ENCODE peak calls at places on chromosomes 13 and 19, in six cellular contexts. L is HCT116, H is MM.1S, A is GM23248, R is neural progenitor cell, E is GM23338. P is an unnamed sample.

GRCh38 chr13:51946163-51946669 is 65.0 kb downstream of the ATP7B start:
- DNase-seq in L (no peak), H (no peak), E (no peak), A (no peak), R (no peak), P (no peak)

GRCh38 chr13:108755084-108755483 is 125.7 kb downstream of the MYO16 start:
- DNase-seq in H (peak; percentile 34), R (no peak), L (no peak), E (no peak), A (no peak), P (no peak)

GRCh38 chr19:2482354-2483038 is 6.6 kb downstream of the GADD45B start:
- DNase-seq in L (no peak), E (no peak), A (no peak), H (no peak), R (no peak), P (no peak)

GRCh38 chr13:20127563-20128458 is 33.0 kb downstream of the GJA3 start:
- DNase-seq in L (no peak), R (peak; percentile 74), E (peak; percentile 68), A (peak; percentile 76), H (peak; percentile 18), P (no peak)

GRCh38 chr19:48798937-48799336 is 11.9 kb downstream of the BCAT2 start:
- DNase-seq in L (no peak), H (no peak), R (peak; percentile 51), A (no peak), E (peak; percentile 77), P (no peak)

GRCh38 chr13:98440390-98441055 is 136.4 kb downstream of the STK24 start:
- DNase-seq in A (no peak), E (no peak), L (no peak), R (no peak), H (no peak), P (no peak)

GRCh38 chr13:98411013-98411412 is 165.9 kb downstream of the STK24 start:
- DNase-seq in L (no peak), A (no peak), H (no peak), E (no peak), R (no peak), P (no peak)

GRCh38 chr13:112683581-112683980 is 6.3 kb upstream of the ATP11A start:
- DNase-seq in A (no peak), L (no peak), H (no peak), R (no peak), E (no peak), P (no peak)

GRCh38 chr13:60230593-60230992 is 66.9 kb upstream of the DIAPH3 start:
- DNase-seq in R (no peak), E (no peak), L (no peak), H (peak; percentile 49), A (peak; percentile 20), P (no peak)

GRCh38 chr19:13018037-13018914 is 23.0 kb downstream of the NFIX start:
- DNase-seq in E (peak; percentile 70), H (no peak), R (peak; percentile 64), A (peak; percentile 77), L (no peak), P (no peak)

GRCh38 chr19:42076375-42076944 is 494 bp downstream of the ZNF574 start:
- DNase-seq in E (peak; percentile 65), A (no peak), L (no peak), R (no peak), H (no peak), P (peak; percentile 65)

GRCh38 chr19:3982701-3983541 is 2.3 kb downstream of the EEF2 start:
- DNase-seq in E (no peak), L (no peak), H (no peak), R (no peak), A (peak; percentile 89), P (no peak)

GRCh38 chr13:77919351-77920294 is 992 bp upstream of the EDNRB start:
- DNase-seq in L (no peak), R (peak; percentile 69), H (no peak), E (peak; percentile 69), A (peak; percentile 55), P (no peak)

GRCh38 chr13:112711528-112712265 is 21.9 kb downstream of the ATP11A start:
- DNase-seq in A (peak; percentile 98), H (no peak), E (peak; percentile 97), L (peak; percentile 85), R (peak; percentile 95), P (no peak)

GRCh38 chr13:20221772-20222171 is 10.3 kb downstream of the GJB6 start:
- DNase-seq in E (no peak), L (no peak), R (no peak), A (peak; percentile 49), H (no peak), P (no peak)

GRCh38 chr13:27334774-27335490 is 64.3 kb downstream of the RASL11A start:
- DNase-seq in R (no peak), A (peak; percentile 21), L (no peak), E (no peak), H (no peak), P (no peak)

GRCh38 chr13:114130131-114130707 is 2.2 kb downstream of the RASA3 start:
- DNase-seq in L (no peak), E (no peak), A (peak; percentile 37), R (peak; percentile 57), H (no peak), P (no peak)

GRCh38 chr13:114129649-114130062 is 2.8 kb downstream of the RASA3 start:
- DNase-seq in A (no peak), L (no peak), R (no peak), H (no peak), E (no peak), P (no peak)

GRCh38 chr13:114132419-114133121 is at the start of gene RASA3:
- DNase-seq in H (peak; percentile 83), A (peak; percentile 91), R (peak; percentile 95), E (peak; percentile 90), L (peak; percentile 38), P (peak; percentile 60)

GRCh38 chr13:114131581-114132418 is 623 bp downstream of the RASA3 start:
- DNase-seq in E (peak; percentile 50), L (no peak), R (peak; percentile 64), A (peak; percentile 67), H (no peak), P (no peak)

DNA sequence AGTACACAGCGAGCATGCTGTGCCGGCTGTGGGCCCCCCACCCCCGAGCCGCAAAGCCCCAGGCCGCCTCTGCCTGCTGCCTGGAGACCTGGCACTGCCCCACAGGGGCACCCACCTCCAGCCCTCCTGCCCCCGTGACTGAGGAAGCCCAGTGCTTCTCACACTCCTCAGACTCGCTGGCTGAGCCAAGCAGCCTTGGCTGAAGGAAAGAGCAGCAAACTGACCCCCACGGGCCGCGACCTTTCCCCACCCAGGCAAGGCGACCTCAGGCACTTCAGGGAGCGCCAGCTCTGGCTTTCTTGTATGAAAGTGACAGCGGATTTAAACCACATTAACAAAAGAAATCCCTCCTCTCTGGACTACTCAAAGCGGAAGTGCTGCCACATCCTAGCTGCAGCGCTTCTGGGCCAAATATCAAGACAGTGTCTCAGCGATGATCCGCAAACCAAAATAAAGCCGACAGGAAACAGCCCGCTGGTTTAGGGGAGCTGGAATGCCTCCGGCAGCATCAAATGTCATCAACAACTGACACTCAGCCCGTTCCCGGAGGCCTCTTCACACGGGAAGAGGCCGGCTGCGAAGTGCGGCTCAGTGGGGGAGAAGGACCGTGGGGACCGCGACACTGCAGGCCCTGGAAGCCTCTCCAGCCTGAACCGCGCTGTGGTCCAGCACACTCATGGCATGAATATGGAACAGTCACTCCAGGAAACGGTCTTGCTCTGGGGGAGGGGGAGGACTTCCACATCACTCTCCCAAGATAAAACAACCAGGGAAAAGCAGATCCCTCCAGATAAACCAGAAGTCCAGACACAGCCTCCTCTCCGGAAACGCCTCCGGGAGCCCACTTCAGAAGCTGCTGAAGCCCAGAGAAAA is 1.5 kb downstream of the RASA3 start:
- DNase-seq in R (peak; percentile 68), H (peak; percentile 78), A (peak; percentile 95), E (peak; percentile 78), L (no peak), P (no peak)
- TF ChIP-seq EZH2phosphoT487 in R (peak; percentile 21), H (no peak), A (no peak), E (no peak), L (no peak), P (no peak)

GRCh38 chr19:23882493-23882892 is 32.2 kb upstream of the ZNF726 start:
- DNase-seq in R (no peak), H (no peak), L (no peak), A (peak; percentile 7), E (no peak), P (no peak)

GRCh38 chr19:23884363-23884762 is 30.3 kb upstream of the ZNF726 start:
- DNase-seq in H (no peak), R (no peak), A (no peak), L (no peak), E (no peak), P (no peak)

DNA sequence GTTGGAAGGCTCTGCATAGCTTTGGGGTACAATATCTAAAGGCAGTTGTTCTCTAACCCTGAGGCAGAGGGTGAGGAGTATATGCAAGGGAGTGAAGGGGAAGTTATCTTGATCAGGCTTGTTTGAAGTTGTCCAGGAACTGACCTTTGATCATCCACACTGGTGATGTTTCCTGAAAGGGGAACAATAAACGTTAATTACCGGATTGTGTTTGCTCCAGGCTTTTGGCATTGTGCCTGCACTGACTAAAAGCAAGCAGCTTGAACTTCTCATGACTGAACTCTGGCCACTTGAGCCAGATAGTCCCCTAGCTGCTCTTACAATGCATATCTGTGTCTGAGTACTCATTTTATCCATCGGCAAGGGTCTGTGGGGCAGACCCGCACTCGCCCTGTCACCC is 27.0 kb upstream of the ZNF726 start:
- DNase-seq in H (no peak), A (no peak), E (no peak), R (no peak), L (no peak), P (no peak)
- TF ChIP-seq EZH2phosphoT487 in H (no peak), A (no peak), E (no peak), R (no peak), L (no peak), P (no peak)

GRCh38 chr19:38231918-38232317 is 7.9 kb upstream of the DPF1 start:
- DNase-seq in L (no peak), E (no peak), H (no peak), A (no peak), R (no peak), P (no peak)

GRCh38 chr19:38227272-38228004 is 3.4 kb upstream of the DPF1 start:
- DNase-seq in A (no peak), R (no peak), L (no peak), E (no peak), H (no peak), P (no peak)

GRCh38 chr19:38229585-38230073 is 5.6 kb upstream of the DPF1 start:
- DNase-seq in E (peak; percentile 79), R (peak; percentile 93), A (peak; percentile 87), L (peak; percentile 85), H (peak; percentile 76), P (peak; percentile 96)

GRCh38 chr19:38228005-38228377 is 4.0 kb upstream of the DPF1 start:
- DNase-seq in H (no peak), E (peak; percentile 69), L (no peak), R (peak; percentile 38), A (no peak), P (no peak)

GRCh38 chr19:38228491-38229439 is 4.7 kb upstream of the DPF1 start:
- DNase-seq in L (no peak), A (no peak), E (peak; percentile 87), H (no peak), R (peak; percentile 87), P (no peak)
- TF ChIP-seq EZH2phosphoT487 in L (no peak), A (no peak), E (no peak), H (no peak), R (no peak), P (no peak)

DNA sequence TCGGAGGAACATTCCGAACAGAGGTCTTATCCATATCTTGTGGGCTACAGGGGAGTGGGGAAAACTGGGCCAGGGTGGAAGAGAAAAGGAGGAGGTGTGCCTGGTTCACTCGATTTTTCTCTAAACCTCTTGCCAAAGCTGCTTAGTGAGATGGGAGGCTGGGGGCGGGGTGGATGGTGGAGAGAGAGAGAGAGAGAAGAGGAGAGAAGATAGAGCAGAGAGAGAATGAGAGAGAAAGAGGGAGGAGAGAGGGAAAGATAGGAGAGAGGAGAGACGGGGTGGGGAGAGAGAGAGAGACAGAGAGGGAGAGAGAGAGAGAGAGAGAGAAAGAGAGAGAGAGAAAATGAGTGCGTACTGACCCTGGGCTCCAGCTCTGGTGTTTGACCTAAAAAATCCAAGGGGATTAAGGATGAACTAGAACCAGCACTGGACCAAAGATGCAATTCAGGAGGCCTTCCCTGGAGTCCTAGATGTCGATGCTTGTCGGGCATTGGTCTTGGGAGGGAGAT is 14.1 kb downstream of the NOVA2 start:
- DNase-seq in L (no peak), H (no peak), E (no peak), A (no peak), R (no peak), P (no peak)
- TF ChIP-seq EZH2phosphoT487 in L (no peak), H (no peak), E (no peak), A (no peak), R (no peak), P (no peak)